ENCODE peak calls at places on chromosomes 12 and 14, in four cellular contexts. Q is WTC11, D is K562, R is HepG2. S is an unnamed sample.

GRCh38 chr14:61298834-61299233 is 17.7 kb upstream of the TMEM30B start:
- DNase-seq in Q (no peak), R (no peak), D (no peak), S (no peak)

GRCh38 chr12:32146074-32146873 is 39.6 kb downstream of the BICD1 start:
- DNase-seq in Q (no peak), D (no peak), R (no peak), S (no peak)

GRCh38 chr12:64611430-64612286 is 1.4 kb downstream of the RASSF3 start:
- DNase-seq in R (no peak), D (no peak), Q (peak), S (no peak)

GRCh38 chr12:34597548-34598351 is 575.5 kb downstream of the ALG10 start:
- DNase-seq in Q (no peak), D (peak), R (no peak), S (no peak)

GRCh38 chr12:113359133-113359938 is 949 bp downstream of the PLBD2 start:
- DNase-seq in R (no peak), Q (no peak), D (no peak), S (no peak)

GRCh38 chr14:52767058-52767833 is 24.2 kb downstream of the GNPNAT1 start:
- DNase-seq in D (no peak), R (no peak), Q (no peak), S (no peak)

GRCh38 chr12:120096671-120097202 is 19.8 kb downstream of the RAB35 start:
- DNase-seq in Q (no peak), D (no peak), R (no peak), S (no peak)

GRCh38 chr12:105106621-105107020 is 910 bp upstream of the WASHC4 start:
- DNase-seq in R (no peak), D (no peak), Q (no peak), S (no peak)

GRCh38 chr12:25051171-25051570 is 102.3 kb upstream of the BCAT1 start:
- DNase-seq in Q (no peak), R (no peak), D (no peak), S (no peak)

GRCh38 chr12:30021046-30021833 is 237.5 kb upstream of the TMTC1 start:
- DNase-seq in D (no peak), Q (no peak), R (no peak), S (no peak)

GRCh38 chr12:54879132-54879531 is 24.8 kb downstream of the MUCL1 start:
- DNase-seq in R (no peak), D (no peak), Q (no peak), S (no peak)

GRCh38 chr14:80587096-80587724 is 354.3 kb downstream of the CEP128 start:
- DNase-seq in R (peak), Q (no peak), D (no peak), S (no peak)

GRCh38 chr14:35855886-35856481 is 29.8 kb downstream of the BRMS1L start:
- DNase-seq in Q (no peak), R (no peak), D (no peak), S (no peak)

DNA sequence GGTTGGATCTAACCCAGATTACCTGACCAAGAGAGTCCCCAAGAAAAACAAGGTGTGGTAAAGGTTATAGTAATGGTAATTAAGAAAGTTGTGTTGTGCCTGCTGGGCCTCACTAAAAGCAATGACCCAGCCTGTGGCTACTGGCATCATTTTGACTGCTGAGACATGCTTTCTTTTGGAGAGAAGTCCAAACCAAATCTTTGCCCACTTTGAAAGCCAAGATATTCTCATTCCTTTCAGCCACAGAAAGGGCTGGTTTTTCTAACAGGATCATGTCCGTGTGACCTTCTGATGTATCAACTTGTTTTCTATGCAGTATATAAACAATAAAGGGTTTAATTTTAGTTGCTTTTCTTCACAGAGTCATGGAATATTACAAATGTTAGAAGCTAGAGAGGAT is 388.6 kb downstream of the RAD51B start:
- DNase-seq in D (no peak), Q (no peak), R (no peak), S (no peak)
- TF ChIP-seq NR3C1 in D (no peak), Q (no peak), R (no peak), S (no peak)

DNA sequence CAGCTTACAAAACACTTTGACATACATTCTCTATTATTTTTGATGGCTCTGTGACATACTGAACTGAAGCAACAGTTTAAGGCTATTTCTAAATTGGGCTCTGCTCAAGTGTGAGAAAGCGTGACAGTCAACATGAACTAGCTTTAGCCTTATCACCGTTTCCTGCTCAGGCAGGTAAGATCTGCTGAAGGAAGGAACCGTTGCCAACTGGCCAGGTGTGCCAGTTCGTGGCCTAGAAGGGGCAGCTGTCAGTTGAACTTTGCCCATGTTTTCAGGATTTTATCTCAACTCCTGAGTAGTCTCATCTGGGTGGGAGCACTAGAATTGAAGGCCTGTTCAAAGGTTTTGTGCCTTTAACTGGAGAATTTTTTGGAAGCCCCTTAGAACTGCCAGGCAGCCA is 79.5 kb downstream of the ETV6 start:
- DNase-seq in D (no peak), Q (no peak), R (no peak), S (no peak)
- TF ChIP-seq NR3C1 in D (no peak), Q (no peak), R (no peak), S (no peak)

DNA sequence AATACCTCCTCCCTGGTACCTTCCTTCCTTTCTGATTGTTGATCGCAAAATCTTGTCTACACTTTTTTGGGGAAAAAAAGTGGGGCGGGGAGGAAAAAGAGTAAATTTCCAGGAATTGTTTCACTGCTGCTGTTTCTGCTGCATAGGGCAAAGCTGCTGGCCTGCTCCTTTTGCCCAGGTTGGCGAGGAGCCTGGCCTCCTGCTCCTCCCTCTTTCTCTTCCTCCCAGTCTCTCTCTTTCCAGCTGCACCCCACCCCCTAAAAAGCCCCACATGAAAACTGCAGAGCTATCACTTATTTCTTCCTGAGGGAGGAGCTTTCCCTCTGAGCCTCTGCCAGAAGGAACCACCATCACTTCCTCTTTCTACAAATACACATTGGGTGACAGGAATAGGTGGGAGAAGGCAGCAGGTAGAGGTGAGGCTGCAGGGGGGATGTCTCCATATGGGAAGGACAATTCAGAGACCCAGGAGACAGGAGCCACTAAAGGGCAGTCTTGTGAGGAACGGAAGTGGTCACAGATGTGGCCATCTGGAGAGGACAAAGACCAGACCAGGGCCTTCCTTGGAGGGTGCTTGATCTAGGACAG is 14.9 kb downstream of the ZBTB39 start:
- DNase-seq in Q (no peak), R (no peak), D (no peak), S (no peak)
- TF ChIP-seq NR3C1 in Q (no peak), R (no peak), D (no peak), S (no peak)

DNA sequence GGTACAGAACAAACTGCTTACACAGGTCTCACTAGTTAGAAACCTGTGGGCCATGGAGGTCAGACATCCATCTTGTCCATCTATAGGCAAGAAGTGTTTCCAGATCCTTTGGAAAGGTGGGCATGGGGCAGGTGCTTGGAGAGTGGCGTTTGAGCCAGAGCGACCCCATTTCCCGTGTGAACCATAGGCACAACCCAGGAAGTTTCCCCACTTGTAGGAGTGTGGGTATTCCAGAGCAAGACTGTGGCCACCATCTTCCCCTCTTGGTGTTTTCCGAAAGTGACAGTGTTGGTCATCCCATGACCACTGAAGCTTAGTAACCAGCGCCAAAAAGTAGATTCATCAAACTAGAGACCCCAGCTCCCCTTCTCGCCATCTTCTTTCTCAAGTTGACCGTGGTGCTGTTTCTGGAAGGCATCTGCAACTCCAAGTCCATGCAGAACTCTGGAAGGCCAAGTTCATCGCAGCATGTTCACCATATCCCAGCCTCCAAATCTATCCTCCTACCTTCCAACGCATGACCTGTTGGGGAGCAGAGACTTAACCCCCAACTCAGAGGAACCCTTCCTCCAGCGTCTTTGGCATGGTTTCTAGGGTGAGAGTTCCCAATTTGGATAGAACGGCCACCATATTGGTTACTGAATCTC is 19.7 kb downstream of the PHETA1 start:
- DNase-seq in Q (no peak), R (no peak), D (no peak), S (no peak)
- TF ChIP-seq NR3C1 in Q (no peak), R (no peak), D (no peak), S (no peak)

S was measured in A549.